ENCODE peak calls at places on chromosomes 13 and 19, in seven cellular contexts. F, C, K, H, W, U and G are unnamed samples.

GRCh38 chr13:110683203-110683883 is 22.6 kb downstream of the CARS2 start:
- DNase-seq in C (no peak), K (no peak), U (no peak), H (peak), W (peak), F (no peak), G (no peak)

GRCh38 chr13:33644607-33645543 is 173.1 kb upstream of the RFC3 start:
- DNase-seq in U (no peak), C (no peak), K (no peak), F (no peak), H (no peak), W (no peak), G (no peak)

GRCh38 chr13:33123066-33123940 is 107.1 kb downstream of the KL start:
- DNase-seq in U (peak), W (peak), H (peak), C (no peak), F (no peak), K (no peak), G (no peak)

GRCh38 chr19:37511186-37511585 is 4.4 kb downstream of the ZNF793 start:
- DNase-seq in K (no peak), C (no peak), F (no peak), U (no peak), H (no peak), W (no peak), G (no peak)

GRCh38 chr19:5578094-5578846 is 10.5 kb upstream of the TINCR start:
- DNase-seq in C (no peak), W (peak), K (peak), U (peak), F (peak), H (peak), G (no peak)

GRCh38 chr19:41932259-41933130 is 4.2 kb upstream of the ERFL start:
- DNase-seq in W (no peak), U (no peak), C (no peak), F (peak), K (no peak), H (peak), G (no peak)

GRCh38 chr13:38395505-38395803 is 45.8 kb downstream of the UFM1 start:
- DNase-seq in F (no peak), W (no peak), H (no peak), C (no peak), K (no peak), U (no peak), G (no peak)

GRCh38 chr19:49746206-49746958 is 16.7 kb downstream of the TSKS start:
- DNase-seq in K (peak), H (peak), U (peak), W (peak), F (peak), C (peak), G (no peak)

DNA sequence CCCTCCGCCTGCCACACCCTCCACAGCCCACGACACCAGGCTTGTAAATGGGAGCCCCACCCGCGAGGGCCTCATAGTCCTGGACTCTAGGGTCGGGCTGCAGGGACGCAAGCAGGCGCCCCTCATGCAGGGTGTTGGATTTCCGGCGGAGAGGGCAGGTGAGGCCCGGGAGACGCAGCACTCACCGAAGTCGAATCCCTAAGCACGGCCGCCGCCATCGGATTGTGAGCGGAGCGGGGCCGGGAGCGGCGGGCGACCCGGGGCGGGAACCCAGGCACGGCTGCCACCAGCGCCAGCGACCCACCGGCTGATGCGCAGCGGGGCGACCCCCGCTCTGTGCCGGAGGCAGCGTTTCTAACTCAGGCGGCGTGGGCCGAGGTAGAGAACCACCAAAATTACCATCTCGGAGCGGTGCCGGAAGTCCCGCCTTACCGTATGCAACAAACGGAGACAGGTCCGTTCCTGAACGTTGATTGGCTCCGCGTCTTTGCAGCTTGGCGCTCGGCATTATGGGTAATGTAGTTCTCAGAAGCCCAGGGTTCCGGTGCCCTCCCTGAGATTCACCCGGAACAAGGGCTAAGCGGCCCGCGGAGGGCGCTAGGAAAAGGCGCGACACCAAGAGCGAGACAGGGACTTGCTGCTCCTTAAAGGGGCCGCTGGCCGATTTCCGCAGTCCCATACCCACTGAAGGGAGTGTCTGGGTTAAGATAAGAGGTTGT is at the start of gene ZNF416:
- DNase-seq in F (peak), K (peak), H (peak), U (peak), C (peak), W (peak), G (peak)
- TF ChIP-seq POLR2AphosphoS5 in F (peak), K (peak), H (peak), U (peak), C (peak), W (no peak), G (peak)

GRCh38 chr19:3479819-3480215 is 508 bp downstream of the SMIM24 start:
- DNase-seq in F (no peak), H (peak), C (no peak), K (peak), W (no peak), U (no peak), G (no peak)
- H3K4me3 ChIP-seq in F (no peak), H (peak), C (no peak), K (peak), W (no peak), U (no peak), G (no peak)

DNA sequence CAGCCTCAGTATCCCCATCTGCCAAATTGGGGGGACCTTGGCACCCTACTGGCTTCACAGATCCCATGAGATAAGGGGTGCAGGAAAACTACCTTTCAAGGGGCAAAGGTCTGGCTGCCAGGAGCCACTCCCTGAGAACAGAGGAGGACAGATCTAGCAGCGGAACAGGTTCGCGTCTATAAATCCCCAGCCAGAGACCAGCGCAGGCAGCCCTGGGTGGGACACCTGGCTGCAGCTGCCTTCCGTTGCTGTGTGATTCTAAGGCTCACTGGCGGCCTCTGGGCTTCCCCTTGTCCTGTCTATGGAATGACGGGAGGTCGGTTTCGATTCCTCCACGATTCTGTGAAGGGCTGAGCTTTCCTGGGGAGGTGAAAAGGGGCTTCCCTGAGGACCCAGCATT is 7.3 kb downstream of the RELB start:
- DNase-seq in C (no peak), W (no peak), H (peak), K (peak), U (no peak), F (no peak), G (no peak)
- TF ChIP-seq POLR2AphosphoS5 in C (no peak), W (no peak), H (no peak), K (no peak), U (no peak), F (no peak), G (no peak)

GRCh38 chr19:7242601-7243258 is 51.5 kb downstream of the INSR start:
- DNase-seq in W (peak), H (no peak), U (no peak), C (no peak), F (no peak), K (no peak), G (no peak)
- H3K4me3 ChIP-seq in W (no peak), H (no peak), U (no peak), C (no peak), F (no peak), K (no peak), G (no peak)

DNA sequence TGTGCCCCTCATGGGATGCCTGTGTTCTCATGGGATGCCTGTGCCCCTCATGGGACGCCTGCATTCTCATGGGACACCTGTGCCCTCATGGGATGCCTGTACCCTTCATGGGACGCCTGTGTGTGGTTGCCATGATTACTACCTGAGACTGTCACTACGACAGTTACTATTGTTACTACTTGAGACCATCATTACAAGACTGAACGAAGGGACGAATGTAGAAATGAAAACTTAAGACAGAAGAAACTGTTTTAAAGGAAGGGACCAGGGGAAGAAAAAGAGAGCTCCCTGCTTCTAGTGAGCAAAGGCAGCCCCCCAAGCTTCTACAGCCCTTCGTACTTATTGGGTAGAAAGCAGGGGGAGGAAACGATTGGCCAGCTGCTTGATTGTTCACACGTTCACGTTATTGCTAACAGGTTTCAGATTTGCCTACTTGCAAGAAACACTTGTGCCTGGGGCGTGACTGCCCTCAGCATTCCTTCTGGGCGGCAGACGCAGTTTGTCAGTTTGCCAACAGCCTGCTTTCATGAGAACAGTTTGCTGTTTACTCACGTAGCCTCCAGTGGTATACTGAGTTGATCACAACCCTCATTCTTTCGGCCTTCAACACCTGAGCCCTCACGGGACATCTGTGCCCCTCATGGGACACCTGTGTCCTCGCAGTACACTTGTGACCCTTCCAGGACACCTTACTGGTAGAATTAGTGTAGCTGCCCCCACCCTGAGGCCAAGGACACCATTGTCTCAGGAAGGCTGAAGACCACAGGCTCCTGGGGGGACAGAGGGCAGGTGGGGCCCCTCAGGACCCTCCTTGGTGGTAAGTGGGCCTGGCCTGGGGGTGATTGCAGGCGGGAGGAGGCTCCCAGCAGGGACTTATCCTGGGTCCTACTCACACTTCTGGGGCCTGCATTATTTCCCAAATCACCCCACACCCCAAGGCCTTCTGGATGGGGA is 2.5 kb upstream of the S1PR4 start:
- DNase-seq in U (no peak), F (peak), C (no peak), K (peak), H (no peak), W (no peak), G (no peak)
- TF ChIP-seq POLR2AphosphoS5 in U (no peak), F (peak), C (no peak), K (peak), H (no peak), W (no peak), G (no peak)